ENCODE peak calls at places on chromosomes 4 and X, in eight cellular contexts. N is A549; J is naive thymus-derived CD4-positive, alpha-beta T cell; D is heart right ventricle; A is CD8-positive, alpha-beta T cell; V is uterus; U is psoas muscle; Y is lower lobe of right lung. M is an unnamed sample. For H3K9me3, the result is how much of the 10 kb centered on the place peaks cover.

GRCh38 chr4:86261634-86262033 is 98.2 kb downstream of the MAPK10 start:
- DNase-seq in N (no peak), Y (no peak), U (no peak), A (no peak), J (no peak), V (no peak), D (no peak), M (no peak)

GRCh38 chr4:158810487-158811215 is 41.8 kb downstream of the FNIP2 start:
- DNase-seq in V (peak), J (no peak), A (no peak), Y (no peak), U (peak), D (no peak), N (peak), M (no peak)

GRCh38 chrX:49163555-49164419 is 1.2 kb downstream of the MAGIX start:
- DNase-seq in J (peak), U (peak), A (peak), V (peak), D (peak), Y (peak), N (peak), M (peak)

GRCh38 chr4:188145626-188146025 is 6.4 kb downstream of the TRIML1 start:
- DNase-seq in J (no peak), D (no peak), V (no peak), Y (no peak), N (no peak), U (no peak), A (no peak), M (no peak)

GRCh38 chr4:88880501-88881226 is 176.3 kb downstream of the FAM13A start:
- DNase-seq in A (no peak), Y (no peak), D (no peak), N (no peak), U (no peak), J (peak), V (no peak), M (no peak)

GRCh38 chr4:165367040-165367439 is 11.8 kb upstream of the CPE start:
- DNase-seq in J (no peak), A (no peak), Y (no peak), V (no peak), U (no peak), D (no peak), N (no peak), M (no peak)

GRCh38 chr4:47462799-47463234 is 685 bp downstream of the COMMD8 start:
- DNase-seq in A (no peak), V (no peak), J (no peak), Y (no peak), N (no peak), D (no peak), U (no peak), M (no peak)

GRCh38 chr4:151407466-151408379 is 1.3 kb upstream of the FHIP1A start:
- DNase-seq in A (peak), V (peak), J (peak), N (no peak), D (peak), U (peak), Y (peak), M (no peak)

GRCh38 chr4:26432419-26432818 is 57.9 kb downstream of the CCKAR start:
- DNase-seq in J (no peak), Y (no peak), D (no peak), A (no peak), V (no peak), N (no peak), U (no peak), M (no peak)

GRCh38 chr4:105548483-105548882 is 3.9 kb upstream of the ARHGEF38 start:
- DNase-seq in A (no peak), V (no peak), N (peak), J (no peak), U (no peak), Y (no peak), D (no peak), M (no peak)

GRCh38 chrX:132775230-132775823 is 183.1 kb downstream of the HS6ST2 start:
- DNase-seq in J (no peak), N (no peak), V (no peak), U (no peak), Y (no peak), A (no peak), D (no peak), M (no peak)

GRCh38 chr4:152594981-152595916 is 59.4 kb upstream of the FBXW7 start:
- DNase-seq in Y (no peak), V (no peak), N (no peak), D (no peak), J (no peak), A (no peak), U (no peak), M (no peak)

GRCh38 chrX:43964936-43965335 is 8.3 kb downstream of the NDP start:
- DNase-seq in U (no peak), Y (no peak), D (no peak), A (no peak), V (no peak), N (no peak), J (no peak), M (no peak)

GRCh38 chrX:56978172-56978571 is 17.2 kb downstream of the SPIN3 start:
- DNase-seq in N (peak), D (no peak), V (peak), J (peak), Y (no peak), A (peak), U (no peak), M (no peak)

GRCh38 chrX:65697173-65697572 is 29.7 kb downstream of the MSN start:
- DNase-seq in Y (no peak), V (no peak), J (no peak), N (no peak), D (no peak), U (no peak), A (no peak), M (no peak)

GRCh38 chrX:25344191-25344936 is 328.6 kb upstream of the ARX start:
- DNase-seq in A (no peak), U (no peak), D (no peak), V (no peak), Y (no peak), N (no peak), J (no peak), M (no peak)

GRCh38 chrX:107716816-107717700 is 58.5 kb downstream of the TSC22D3 start:
- DNase-seq in J (peak), A (peak), V (peak), D (peak), Y (peak), U (peak), N (peak), M (peak)

GRCh38 chrX:84339507-84340364 is 151.7 kb upstream of the RPS6KA6 start:
- DNase-seq in U (no peak), J (no peak), N (peak), Y (no peak), D (no peak), A (no peak), V (no peak), M (no peak)

GRCh38 chrX:111363741-111364140 is 48.3 kb downstream of the DCX start:
- DNase-seq in J (no peak), Y (no peak), A (no peak), D (no peak), V (no peak), N (no peak), U (no peak), M (no peak)

GRCh38 chr4:55938501-55938900 is 10.2 kb upstream of the CEP135 start:
- DNase-seq in U (no peak), N (no peak), Y (no peak), V (no peak), J (no peak), A (no peak), D (no peak), M (no peak)
- H3K9me3 ChIP-seq in U (under half), N (under half), Y (under half), V (under half), J (under half), A (under half), D (half or more), M (under half)

GRCh38 chr4:19213388-19213787 is 1038.3 kb upstream of the SLIT2 start:
- DNase-seq in J (no peak), D (no peak), V (no peak), U (no peak), A (no peak), N (no peak), Y (no peak), M (no peak)
- H3K9me3 ChIP-seq in J (under half), D (under half), V (under half), U (under half), A (under half), N (under half), Y (under half), M (under half)

DNA sequence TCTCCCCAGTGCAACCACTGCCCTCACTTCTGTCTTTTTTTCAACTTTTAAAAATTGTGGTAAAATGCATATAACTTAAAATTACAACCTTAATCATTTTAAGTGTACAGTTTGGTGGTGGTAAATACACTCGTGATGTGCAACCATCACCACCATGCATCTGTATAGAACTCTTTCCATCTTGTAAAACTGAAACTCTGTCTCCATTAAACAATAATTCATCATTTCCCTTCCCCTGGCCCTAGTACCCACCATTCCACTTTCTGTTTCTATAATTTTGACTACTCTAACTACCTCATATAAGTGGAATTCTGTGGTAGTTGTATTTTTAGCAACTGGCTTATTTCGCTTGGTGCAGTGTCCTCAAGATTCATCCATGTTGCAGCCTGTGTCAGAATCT is 6.8 kb upstream of the CTBP1 start:
- DNase-seq in U (no peak), J (no peak), N (no peak), A (no peak), V (no peak), D (no peak), Y (no peak), M (no peak)
- H3K9me3 ChIP-seq in U (under half), J (under half), N (half or more), A (under half), V (under half), D (under half), Y (under half), M (under half)

GRCh38 chr4:173532725-173533511 is 2.9 kb upstream of the HAND2 start:
- DNase-seq in J (no peak), U (no peak), N (no peak), D (no peak), V (no peak), A (no peak), Y (no peak), M (no peak)
- H3K9me3 ChIP-seq in J (under half), U (under half), N (under half), D (under half), V (under half), A (under half), Y (under half), M (under half)

GRCh38 chr4:13986533-13986932 is 359.0 kb upstream of the BOD1L1 start:
- DNase-seq in D (no peak), Y (no peak), N (no peak), V (no peak), J (no peak), A (no peak), U (no peak), M (no peak)
- H3K9me3 ChIP-seq in D (under half), Y (under half), N (under half), V (under half), J (under half), A (under half), U (under half), M (under half)

DNA sequence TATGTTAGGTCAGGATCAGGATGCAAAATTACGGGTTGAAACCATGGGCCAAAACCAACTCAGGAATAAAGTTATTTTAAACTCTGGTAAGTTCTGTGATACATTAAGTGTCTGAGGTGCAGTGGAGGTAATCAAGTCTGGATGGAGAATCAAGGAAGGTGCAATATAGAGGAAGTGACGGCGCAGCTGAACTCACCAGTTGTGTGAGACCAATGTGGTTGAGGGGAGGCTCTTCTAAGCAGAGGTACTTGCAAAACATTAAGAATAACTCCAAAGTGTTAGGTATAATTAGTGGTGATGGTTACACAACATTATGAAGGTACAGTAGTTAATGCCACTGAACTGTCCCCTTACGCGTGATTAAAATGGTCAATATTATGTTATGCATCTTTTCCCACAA is 19.7 kb downstream of the GAB3 start:
- DNase-seq in N (no peak), D (no peak), J (no peak), Y (no peak), V (no peak), U (no peak), A (no peak), M (no peak)
- H3K9me3 ChIP-seq in N (under half), D (under half), J (under half), Y (under half), V (under half), U (under half), A (under half), M (under half)

GRCh38 chrX:14948701-14949100 is 75.5 kb downstream of the MOSPD2 start:
- DNase-seq in N (peak), D (no peak), V (no peak), Y (no peak), U (no peak), A (no peak), J (no peak), M (no peak)
- H3K9me3 ChIP-seq in N (under half), D (under half), V (under half), Y (under half), U (under half), A (under half), J (under half), M (under half)

DNA sequence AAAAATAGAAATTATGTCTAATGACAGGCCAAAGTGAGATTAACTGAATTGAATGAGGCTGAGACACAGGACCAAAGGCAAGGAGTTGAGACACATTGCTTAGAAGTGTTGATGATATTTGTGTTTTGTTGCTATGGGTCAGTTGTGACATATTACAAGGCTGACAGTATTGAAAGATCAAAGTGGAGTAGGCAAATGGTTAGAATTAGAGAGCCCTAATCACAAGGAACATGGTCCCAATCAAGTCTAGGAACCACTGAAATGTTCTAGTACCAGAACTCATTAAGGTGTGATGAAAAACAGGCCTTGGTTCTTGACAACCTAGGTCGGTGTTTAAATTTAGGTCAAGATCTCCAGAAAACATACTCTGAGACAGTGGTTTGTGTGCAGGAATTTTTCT is 896.3 kb upstream of the HS3ST1 start:
- DNase-seq in D (no peak), J (no peak), V (no peak), Y (no peak), U (no peak), N (no peak), A (no peak), M (no peak)
- H3K9me3 ChIP-seq in D (under half), J (under half), V (under half), Y (under half), U (under half), N (under half), A (under half), M (under half)